ENCODE peak calls at places on chromosomes 3 and 15, in seven cellular contexts. One of them, this sample, is unnamed.

GRCh38 chr3:157856078-157856939 is 249.9 kb downstream of the SHOX2 start:
- DNase-seq in left lung: no peak
- DNase-seq in HAP-1: no peak
- DNase-seq in trophoblast cell: no peak
- DNase-seq in uterus: no peak
- DNase-seq in pancreas: no peak
- DNase-seq in lower lobe of right lung: no peak
- DNase-seq in this sample: peak; percentile 32

GRCh38 chr15:95646892-95647291 is 683.6 kb upstream of the NR2F2 start:
- DNase-seq in left lung: no peak
- DNase-seq in HAP-1: no peak
- DNase-seq in trophoblast cell: no peak
- DNase-seq in uterus: no peak
- DNase-seq in pancreas: no peak
- DNase-seq in lower lobe of right lung: no peak
- DNase-seq in this sample: no peak

GRCh38 chr3:23612296-23612891 is 193.4 kb upstream of the UBE2E1 start:
- DNase-seq in left lung: no peak
- DNase-seq in HAP-1: no peak
- DNase-seq in trophoblast cell: no peak
- DNase-seq in uterus: no peak
- DNase-seq in pancreas: no peak
- DNase-seq in lower lobe of right lung: no peak
- DNase-seq in this sample: no peak

GRCh38 chr3:42491876-42492507 is 10.5 kb upstream of the VIPR1 start:
- DNase-seq in left lung: no peak
- DNase-seq in HAP-1: peak; percentile 0
- DNase-seq in trophoblast cell: no peak
- DNase-seq in uterus: no peak
- DNase-seq in pancreas: no peak
- DNase-seq in lower lobe of right lung: no peak
- DNase-seq in this sample: peak; percentile 9

GRCh38 chr3:127970966-127971592 is 56.0 kb downstream of the KBTBD12 start:
- DNase-seq in left lung: peak; percentile 4
- DNase-seq in HAP-1: peak; percentile 49
- DNase-seq in trophoblast cell: peak; percentile 77
- DNase-seq in uterus: no peak
- DNase-seq in pancreas: no peak
- DNase-seq in lower lobe of right lung: no peak
- DNase-seq in this sample: peak; percentile 40

GRCh38 chr3:58258392-58259040 is 20.9 kb downstream of the ABHD6 start:
- DNase-seq in left lung: no peak
- DNase-seq in HAP-1: no peak
- DNase-seq in trophoblast cell: no peak
- DNase-seq in uterus: no peak
- DNase-seq in pancreas: no peak
- DNase-seq in lower lobe of right lung: no peak
- DNase-seq in this sample: no peak

GRCh38 chr3:143226678-143227291 is 107.2 kb downstream of the CHST2 start:
- DNase-seq in left lung: no peak
- DNase-seq in HAP-1: no peak
- DNase-seq in trophoblast cell: no peak
- DNase-seq in uterus: no peak
- DNase-seq in pancreas: no peak
- DNase-seq in lower lobe of right lung: no peak
- DNase-seq in this sample: no peak

GRCh38 chr3:23232016-23232415 is 28.9 kb downstream of the UBE2E2 start:
- DNase-seq in left lung: no peak
- DNase-seq in HAP-1: no peak
- DNase-seq in trophoblast cell: no peak
- DNase-seq in uterus: no peak
- DNase-seq in pancreas: no peak
- DNase-seq in lower lobe of right lung: no peak
- DNase-seq in this sample: no peak

GRCh38 chr15:63041982-63042878 is at the start of gene TPM1:
- DNase-seq in left lung: peak; percentile 86
- DNase-seq in HAP-1: peak; percentile 92
- DNase-seq in trophoblast cell: peak; percentile 82
- DNase-seq in uterus: peak; percentile 92
- DNase-seq in pancreas: peak; percentile 72
- DNase-seq in lower lobe of right lung: peak; percentile 66
- DNase-seq in this sample: peak; percentile 79

GRCh38 chr15:85616549-85616948 is 178.2 kb downstream of the KLHL25 start:
- DNase-seq in left lung: no peak
- DNase-seq in HAP-1: no peak
- DNase-seq in trophoblast cell: no peak
- DNase-seq in uterus: no peak
- DNase-seq in pancreas: no peak
- DNase-seq in lower lobe of right lung: no peak
- DNase-seq in this sample: no peak

GRCh38 chr3:46406786-46407611 is at the start of the genes CCR5AS and CCRL2:
- DNase-seq in left lung: peak; percentile 86
- DNase-seq in HAP-1: no peak
- DNase-seq in trophoblast cell: peak; percentile 39
- DNase-seq in uterus: peak; percentile 20
- DNase-seq in pancreas: peak; percentile 66
- DNase-seq in lower lobe of right lung: peak; percentile 78
- DNase-seq in this sample: peak; percentile 53

GRCh38 chr15:100890059-100890720 is 10.6 kb downstream of the ALDH1A3 start:
- DNase-seq in left lung: no peak
- DNase-seq in HAP-1: no peak
- DNase-seq in trophoblast cell: no peak
- DNase-seq in uterus: no peak
- DNase-seq in pancreas: no peak
- DNase-seq in lower lobe of right lung: no peak
- DNase-seq in this sample: no peak

GRCh38 chr3:188721990-188722389 is 449.8 kb upstream of the TPRG1 start:
- DNase-seq in left lung: no peak
- DNase-seq in HAP-1: no peak
- DNase-seq in trophoblast cell: no peak
- DNase-seq in uterus: no peak
- DNase-seq in pancreas: no peak
- DNase-seq in lower lobe of right lung: no peak
- DNase-seq in this sample: no peak

GRCh38 chr3:56919797-56920195 is 118.0 kb upstream of the ARHGEF3 start:
- DNase-seq in left lung: no peak
- DNase-seq in HAP-1: no peak
- DNase-seq in trophoblast cell: no peak
- DNase-seq in uterus: no peak
- DNase-seq in pancreas: no peak
- DNase-seq in lower lobe of right lung: no peak
- DNase-seq in this sample: no peak

GRCh38 chr3:115598216-115598615 is 25.1 kb upstream of the GAP43 start:
- DNase-seq in left lung: no peak
- DNase-seq in HAP-1: peak; percentile 38
- DNase-seq in trophoblast cell: no peak
- DNase-seq in uterus: no peak
- DNase-seq in pancreas: no peak
- DNase-seq in lower lobe of right lung: no peak
- DNase-seq in this sample: no peak

GRCh38 chr3:5250467-5251195 is 63.1 kb downstream of the EDEM1 start:
- DNase-seq in left lung: no peak
- DNase-seq in HAP-1: no peak
- DNase-seq in trophoblast cell: no peak
- DNase-seq in uterus: no peak
- DNase-seq in pancreas: no peak
- DNase-seq in lower lobe of right lung: no peak
- DNase-seq in this sample: peak; percentile 16

DNA sequence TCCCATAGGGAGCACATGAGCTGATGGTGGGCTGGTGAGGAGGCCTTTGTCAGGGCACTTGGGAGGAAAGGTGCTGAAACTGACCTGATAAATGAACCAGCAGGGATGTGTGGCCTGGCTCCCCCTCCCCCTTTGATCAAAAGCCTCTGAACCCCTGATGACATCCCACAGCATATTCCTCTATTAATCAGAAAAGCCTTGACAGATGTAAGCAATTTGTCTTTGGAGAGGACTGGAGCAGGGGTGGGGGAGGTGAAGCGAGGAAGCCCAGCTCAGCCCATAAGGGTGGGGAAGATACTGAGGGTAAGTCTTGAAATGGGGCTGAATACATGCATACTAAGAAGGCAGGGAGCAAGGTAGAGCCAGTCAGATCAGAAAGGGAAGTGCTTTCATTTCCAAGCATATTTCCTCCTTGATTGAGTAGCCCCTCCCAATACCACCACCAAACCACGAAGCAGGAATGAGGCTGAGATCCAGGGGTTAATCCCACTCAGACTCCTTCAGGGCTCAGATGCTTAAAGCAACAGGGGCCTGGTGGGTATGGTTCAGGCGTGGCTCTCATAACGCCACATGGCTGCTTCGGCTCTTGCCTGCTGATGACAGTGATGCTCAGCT is 34.7 kb upstream of the MRPS22 start:
- DNase-seq in left lung: no peak
- DNase-seq in HAP-1: no peak
- DNase-seq in trophoblast cell: no peak
- DNase-seq in uterus: no peak
- DNase-seq in pancreas: no peak
- DNase-seq in lower lobe of right lung: no peak
- DNase-seq in this sample: no peak
- H3K4me3 ChIP-seq in left lung: no peak overlapping the region
- H3K4me3 ChIP-seq in HAP-1: no peak overlapping the region
- H3K4me3 ChIP-seq in trophoblast cell: no peak overlapping the region
- H3K4me3 ChIP-seq in uterus: no peak overlapping the region
- H3K4me3 ChIP-seq in pancreas: no peak overlapping the region
- H3K4me3 ChIP-seq in lower lobe of right lung: no peak overlapping the region
- H3K4me3 ChIP-seq in this sample: no peak overlapping the region

DNA sequence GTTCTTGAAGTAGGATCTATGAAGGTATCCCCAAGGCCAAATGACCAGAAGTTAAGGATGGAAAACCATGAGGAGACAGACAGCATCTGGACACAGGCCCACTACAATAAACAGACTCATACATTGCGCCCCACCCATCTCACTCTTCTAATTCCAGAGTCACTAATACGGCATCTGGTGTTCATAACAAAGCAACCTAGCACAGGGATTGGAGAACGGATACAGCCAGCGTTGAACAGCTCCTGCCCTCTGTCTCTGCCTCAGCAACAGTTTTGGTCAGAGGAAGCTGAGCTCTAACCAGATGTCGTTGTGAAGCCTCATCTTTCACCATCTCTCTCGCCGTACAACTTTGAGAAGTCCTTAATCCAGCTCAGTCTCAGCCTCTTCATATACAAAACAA is 44.5 kb upstream of the CCDC80 start:
- DNase-seq in left lung: no peak
- DNase-seq in HAP-1: peak; percentile 28
- DNase-seq in trophoblast cell: no peak
- DNase-seq in uterus: no peak
- DNase-seq in pancreas: no peak
- DNase-seq in lower lobe of right lung: no peak
- DNase-seq in this sample: no peak
- H3K4me1 ChIP-seq in left lung: no peaks in the 10 kb centered on the region
- H3K4me1 ChIP-seq in HAP-1: peaks cover 50% of the 10 kb centered on the region
- H3K4me1 ChIP-seq in trophoblast cell: peaks cover 24% of the 10 kb centered on the region
- H3K4me1 ChIP-seq in uterus: no peaks in the 10 kb centered on the region
- H3K4me1 ChIP-seq in pancreas: no peaks in the 10 kb centered on the region
- H3K4me1 ChIP-seq in lower lobe of right lung: no peaks in the 10 kb centered on the region
- H3K4me1 ChIP-seq in this sample: no peaks in the 10 kb centered on the region

GRCh38 chr15:52171807-52172206 is 19.4 kb downstream of the GNB5 start:
- DNase-seq in left lung: no peak
- DNase-seq in HAP-1: no peak
- DNase-seq in trophoblast cell: no peak
- DNase-seq in uterus: no peak
- DNase-seq in pancreas: no peak
- DNase-seq in lower lobe of right lung: no peak
- DNase-seq in this sample: no peak
- H3K4me3 ChIP-seq in left lung: no peak overlapping the region
- H3K4me3 ChIP-seq in HAP-1: no peak overlapping the region
- H3K4me3 ChIP-seq in trophoblast cell: no peak overlapping the region
- H3K4me3 ChIP-seq in uterus: no peak overlapping the region
- H3K4me3 ChIP-seq in pancreas: no peak overlapping the region
- H3K4me3 ChIP-seq in lower lobe of right lung: no peak overlapping the region
- H3K4me3 ChIP-seq in this sample: no peak overlapping the region

GRCh38 chr15:91864669-91865068 is 11.2 kb downstream of the SLCO3A1 start:
- DNase-seq in left lung: no peak
- DNase-seq in HAP-1: no peak
- DNase-seq in trophoblast cell: no peak
- DNase-seq in uterus: no peak
- DNase-seq in pancreas: no peak
- DNase-seq in lower lobe of right lung: no peak
- DNase-seq in this sample: no peak

GRCh38 chr15:91860498-91860897 is 7.0 kb downstream of the SLCO3A1 start:
- DNase-seq in left lung: no peak
- DNase-seq in HAP-1: no peak
- DNase-seq in trophoblast cell: no peak
- DNase-seq in uterus: no peak
- DNase-seq in pancreas: no peak
- DNase-seq in lower lobe of right lung: no peak
- DNase-seq in this sample: no peak

GRCh38 chr15:91862891-91863520 is 9.5 kb downstream of the SLCO3A1 start:
- DNase-seq in left lung: no peak
- DNase-seq in HAP-1: no peak
- DNase-seq in trophoblast cell: no peak
- DNase-seq in uterus: no peak
- DNase-seq in pancreas: no peak
- DNase-seq in lower lobe of right lung: no peak
- DNase-seq in this sample: no peak

GRCh38 chr15:91863621-91864255 is 10.2 kb downstream of the SLCO3A1 start:
- DNase-seq in left lung: no peak
- DNase-seq in HAP-1: no peak
- DNase-seq in trophoblast cell: no peak
- DNase-seq in uterus: no peak
- DNase-seq in pancreas: no peak
- DNase-seq in lower lobe of right lung: no peak
- DNase-seq in this sample: no peak

GRCh38 chr15:91861223-91861622 is 7.7 kb downstream of the SLCO3A1 start:
- DNase-seq in left lung: no peak
- DNase-seq in HAP-1: no peak
- DNase-seq in trophoblast cell: peak; percentile 44
- DNase-seq in uterus: no peak
- DNase-seq in pancreas: no peak
- DNase-seq in lower lobe of right lung: no peak
- DNase-seq in this sample: no peak
- H3K4me1 ChIP-seq in left lung: peaks cover 35% of the 10 kb centered on the region
- H3K4me1 ChIP-seq in HAP-1: peaks cover 6% of the 10 kb centered on the region
- H3K4me1 ChIP-seq in trophoblast cell: peaks cover 1% of the 10 kb centered on the region
- H3K4me1 ChIP-seq in uterus: peaks cover 5% of the 10 kb centered on the region
- H3K4me1 ChIP-seq in pancreas: no peaks in the 10 kb centered on the region
- H3K4me1 ChIP-seq in lower lobe of right lung: peaks cover 95% of the 10 kb centered on the region
- H3K4me1 ChIP-seq in this sample: peaks cover 11% of the 10 kb centered on the region

GRCh38 chr15:69459063-69459462 is 6.4 kb downstream of the RPLP1 start:
- DNase-seq in left lung: no peak
- DNase-seq in HAP-1: peak; percentile 8
- DNase-seq in trophoblast cell: no peak
- DNase-seq in uterus: no peak
- DNase-seq in pancreas: no peak
- DNase-seq in lower lobe of right lung: no peak
- DNase-seq in this sample: no peak

GRCh38 chr15:69454953-69455352 is 2.3 kb downstream of the RPLP1 start:
- DNase-seq in left lung: no peak
- DNase-seq in HAP-1: peak; percentile 57
- DNase-seq in trophoblast cell: no peak
- DNase-seq in uterus: no peak
- DNase-seq in pancreas: no peak
- DNase-seq in lower lobe of right lung: no peak
- DNase-seq in this sample: no peak

GRCh38 chr15:69457304-69458280 is 5.0 kb downstream of the RPLP1 start:
- DNase-seq in left lung: no peak
- DNase-seq in HAP-1: no peak
- DNase-seq in trophoblast cell: peak; percentile 48
- DNase-seq in uterus: no peak
- DNase-seq in pancreas: no peak
- DNase-seq in lower lobe of right lung: no peak
- DNase-seq in this sample: no peak

GRCh38 chr15:69452702-69453513 is at the start of gene RPLP1:
- DNase-seq in left lung: peak; percentile 98
- DNase-seq in HAP-1: peak; percentile 98
- DNase-seq in trophoblast cell: peak; percentile 99
- DNase-seq in uterus: peak; percentile 96
- DNase-seq in pancreas: peak; percentile 94
- DNase-seq in lower lobe of right lung: peak; percentile 98
- DNase-seq in this sample: peak; percentile 98

GRCh38 chr15:69456208-69457166 is 3.9 kb downstream of the RPLP1 start:
- DNase-seq in left lung: no peak
- DNase-seq in HAP-1: no peak
- DNase-seq in trophoblast cell: no peak
- DNase-seq in uterus: no peak
- DNase-seq in pancreas: no peak
- DNase-seq in lower lobe of right lung: no peak
- DNase-seq in this sample: no peak
- H3K4me3 ChIP-seq in left lung: no peak overlapping the region
- H3K4me3 ChIP-seq in HAP-1: no peak overlapping the region
- H3K4me3 ChIP-seq in trophoblast cell: no peak overlapping the region
- H3K4me3 ChIP-seq in uterus: no peak overlapping the region
- H3K4me3 ChIP-seq in pancreas: no peak overlapping the region
- H3K4me3 ChIP-seq in lower lobe of right lung: no peak overlapping the region
- H3K4me3 ChIP-seq in this sample: no peak overlapping the region